ENCODE peak calls at places on chromosomes 6 and 20, in eight cellular contexts. Q is amniotic stem cell, H is adrenal gland, P is H7, G is activated T-cell treated with anti-CD3 and anti-CD28 coated beads for 48 hours, R is activated gamma-delta T cell, S is HEK293T, V is kidney tubule cell. N is an unnamed sample.

GRCh38 chr20:4880051-4880450 is 121.3 kb downstream of the SLC23A2 start:
- DNase-seq in Q (no peak), H (no peak), P (no peak), G (no peak), R (no peak), S (no peak), V (no peak), N (no peak)

GRCh38 chr20:62363920-62364851 is 2.9 kb downstream of the LAMA5 start:
- DNase-seq in Q (no peak), H (peak; percentile 66), P (peak; percentile 70), G (no peak), R (no peak), S (no peak), V (no peak), N (no peak)

GRCh38 chr20:13220194-13220856 is 749 bp upstream of the ISM1 start:
- DNase-seq in Q (no peak), H (peak; percentile 48), P (peak; percentile 82), G (peak; percentile 21), R (no peak), S (peak; percentile 50), V (peak; percentile 44), N (no peak)

GRCh38 chr6:143060354-143060805 is 309 bp upstream of the AIG1 start:
- DNase-seq in Q (peak; percentile 43), H (peak; percentile 84), P (no peak), G (peak; percentile 66), R (peak; percentile 59), S (peak; percentile 87), V (peak; percentile 89), N (peak; percentile 79)

GRCh38 chr6:115643762-115644161 is 416.9 kb downstream of the FRK start:
- DNase-seq in Q (peak; percentile 1), H (peak; percentile 21), P (no peak), G (no peak), R (no peak), S (peak; percentile 11), V (peak; percentile 5), N (no peak)

GRCh38 chr20:44993343-44993742 is 27.0 kb downstream of the STK4 start:
- DNase-seq in Q (no peak), H (no peak), P (no peak), G (no peak), R (no peak), S (no peak), V (peak; percentile 50), N (no peak)

GRCh38 chr6:134564705-134565104 is 246.8 kb upstream of the SGK1 start:
- DNase-seq in Q (no peak), H (no peak), P (no peak), G (no peak), R (no peak), S (no peak), V (no peak), N (no peak)

GRCh38 chr20:23200914-23201313 is 114.8 kb upstream of the CD93 start:
- DNase-seq in Q (no peak), H (peak; percentile 48), P (peak; percentile 74), G (no peak), R (no peak), S (peak; percentile 41), V (peak; percentile 67), N (no peak)

GRCh38 chr6:36853325-36853724 is 14.1 kb upstream of the CPNE5 start:
- DNase-seq in Q (peak; percentile 15), H (peak; percentile 46), P (no peak), G (no peak), R (no peak), S (no peak), V (peak; percentile 81), N (no peak)

GRCh38 chr20:4817230-4817671 is 95.5 kb downstream of the PRND start:
- DNase-seq in Q (no peak), H (no peak), P (no peak), G (no peak), R (no peak), S (no peak), V (peak; percentile 98), N (no peak)

GRCh38 chr6:14822689-14823088 is 423.2 kb upstream of the JARID2 start:
- DNase-seq in Q (no peak), H (no peak), P (no peak), G (no peak), R (no peak), S (no peak), V (no peak), N (no peak)

GRCh38 chr6:35148167-35148741 is 7.1 kb upstream of the TCP11 start:
- DNase-seq in Q (no peak), H (no peak), P (peak; percentile 72), G (peak; percentile 24), R (no peak), S (no peak), V (peak; percentile 79), N (no peak)

GRCh38 chr6:45667265-45667664 is 289.5 kb upstream of the SUPT3H start:
- DNase-seq in Q (no peak), H (no peak), P (peak; percentile 50), G (no peak), R (no peak), S (no peak), V (no peak), N (no peak)

GRCh38 chr6:24078200-24078599 is 47.8 kb upstream of the NRSN1 start:
- DNase-seq in Q (peak; percentile 1), H (no peak), P (no peak), G (no peak), R (no peak), S (no peak), V (peak; percentile 53), N (no peak)

GRCh38 chr6:37858363-37858762 is 38.8 kb downstream of the ZFAND3 start:
- DNase-seq in Q (no peak), H (no peak), P (no peak), G (no peak), R (no peak), S (no peak), V (no peak), N (no peak)

GRCh38 chr6:166619912-166620311 is 7.1 kb downstream of the RPS6KA2 start:
- DNase-seq in Q (peak; percentile 71), H (no peak), P (no peak), G (no peak), R (no peak), S (no peak), V (peak; percentile 91), N (no peak)

GRCh38 chr20:19889011-19889953 is 127.9 kb upstream of the NAA20 start:
- DNase-seq in Q (no peak), H (peak; percentile 54), P (no peak), G (no peak), R (no peak), S (no peak), V (peak; percentile 74), N (no peak)

GRCh38 chr20:59948212-59948611 is 8.0 kb downstream of the FAM217B start:
- DNase-seq in Q (no peak), H (no peak), P (no peak), G (no peak), R (no peak), S (no peak), V (no peak), N (peak; percentile 6)

GRCh38 chr20:62355527-62356142 is 11.5 kb downstream of the LAMA5 start:
- DNase-seq in Q (no peak), H (peak; percentile 79), P (peak; percentile 85), G (no peak), R (no peak), S (no peak), V (peak; percentile 71), N (no peak)

GRCh38 chr6:165877773-165878172 is 214.7 kb upstream of the PDE10A start:
- DNase-seq in Q (no peak), H (no peak), P (no peak), G (no peak), R (no peak), S (no peak), V (no peak), N (no peak)

GRCh38 chr6:130598021-130598989 is 228.9 kb upstream of the SMLR1 start:
- DNase-seq in Q (no peak), H (no peak), P (no peak), G (no peak), R (no peak), S (no peak), V (no peak), N (no peak)

GRCh38 chr6:27126815-27127537 is 120.5 kb upstream of the PRSS16 start:
- DNase-seq in Q (peak; percentile 90), H (peak; percentile 92), P (peak; percentile 57), G (peak; percentile 69), R (peak; percentile 28), S (peak; percentile 70), V (peak; percentile 89), N (peak; percentile 93)

GRCh38 chr6:30360139-30360538 is 15.2 kb downstream of the RPP21 start:
- DNase-seq in Q (no peak), H (no peak), P (no peak), G (no peak), R (no peak), S (no peak), V (no peak), N (no peak)

GRCh38 chr6:46909371-46909770 is 12.4 kb downstream of the ADGRF5 start:
- DNase-seq in Q (no peak), H (no peak), P (no peak), G (no peak), R (no peak), S (no peak), V (peak; percentile 66), N (no peak)

GRCh38 chr6:142406131-142406530 is 104.3 kb downstream of the ADGRG6 start:
- DNase-seq in Q (no peak), H (no peak), P (no peak), G (no peak), R (no peak), S (no peak), V (no peak), N (no peak)

GRCh38 chr6:41306187-41306854 is 19.8 kb upstream of the TREM1 start:
- DNase-seq in Q (peak; percentile 20), H (peak; percentile 26), P (peak; percentile 34), G (no peak), R (no peak), S (peak; percentile 51), V (peak; percentile 55), N (peak; percentile 73)

GRCh38 chr6:170162771-170163404 is 128.0 kb downstream of the DLL1 start:
- DNase-seq in Q (no peak), H (no peak), P (no peak), G (no peak), R (no peak), S (no peak), V (no peak), N (no peak)

GRCh38 chr20:3164763-3165410 is 5.2 kb upstream of the FASTKD5 start:
- DNase-seq in Q (no peak), H (no peak), P (peak; percentile 47), G (no peak), R (no peak), S (no peak), V (no peak), N (no peak)

GRCh38 chr6:157273756-157274088 is 49.6 kb downstream of the TMEM242 start:
- DNase-seq in Q (no peak), H (peak; percentile 40), P (peak; percentile 88), G (peak; percentile 64), R (peak; percentile 40), S (peak; percentile 82), V (no peak), N (peak; percentile 86)

GRCh38 chr6:156461647-156462046 is 315.5 kb upstream of the ARID1B start:
- DNase-seq in Q (no peak), H (no peak), P (no peak), G (no peak), R (no peak), S (no peak), V (no peak), N (no peak)

GRCh38 chr6:2766767-2767314 is 1.6 kb downstream of the WRNIP1 start:
- DNase-seq in Q (no peak), H (no peak), P (no peak), G (no peak), R (no peak), S (no peak), V (peak; percentile 25), N (peak; percentile 7)

GRCh38 chr6:49540614-49541013 is 9.9 kb upstream of the C6orf141 start:
- DNase-seq in Q (no peak), H (no peak), P (no peak), G (no peak), R (no peak), S (no peak), V (no peak), N (no peak)

GRCh38 chr20:5825136-5825719 is 75.0 kb downstream of the SHLD1 start:
- DNase-seq in Q (no peak), H (no peak), P (peak; percentile 54), G (no peak), R (no peak), S (no peak), V (no peak), N (no peak)

GRCh38 chr6:166853371-166854325 is 102.7 kb downstream of the RNASET2 start:
- DNase-seq in Q (no peak), H (no peak), P (peak; percentile 74), G (no peak), R (no peak), S (no peak), V (no peak), N (no peak)